ENCODE peak calls at places on chromosomes 11 and 22, in ten cellular contexts. One of them, this sample, is unnamed.

GRCh38 chr11:117972589-117973445 is 13.4 kb upstream of the IL10RA start:
- DNase-seq in heart left ventricle: no peak
- DNase-seq in tibial nerve: no peak
- DNase-seq in lower lobe of right lung: no peak
- DNase-seq in psoas muscle: no peak
- DNase-seq in HCT116: no peak
- DNase-seq in cardiac fibroblast: no peak
- DNase-seq in WERI-Rb-1: no peak
- DNase-seq in neural progenitor cell: no peak
- DNase-seq in fibroblast of villous mesenchyme: no peak
- DNase-seq in this sample: no peak

GRCh38 chr11:9120659-9121350 is 29.4 kb upstream of the SCUBE2 start:
- DNase-seq in heart left ventricle: no peak
- DNase-seq in tibial nerve: no peak
- DNase-seq in lower lobe of right lung: no peak
- DNase-seq in psoas muscle: no peak
- DNase-seq in HCT116: peak
- DNase-seq in cardiac fibroblast: no peak
- DNase-seq in WERI-Rb-1: peak
- DNase-seq in neural progenitor cell: peak
- DNase-seq in fibroblast of villous mesenchyme: no peak
- DNase-seq in this sample: no peak

GRCh38 chr11:6625832-6626420 is 6.7 kb upstream of the TPP1 start:
- DNase-seq in heart left ventricle: no peak
- DNase-seq in tibial nerve: no peak
- DNase-seq in lower lobe of right lung: no peak
- DNase-seq in psoas muscle: no peak
- DNase-seq in HCT116: no peak
- DNase-seq in cardiac fibroblast: no peak
- DNase-seq in WERI-Rb-1: no peak
- DNase-seq in neural progenitor cell: no peak
- DNase-seq in fibroblast of villous mesenchyme: no peak
- DNase-seq in this sample: no peak

GRCh38 chr11:48064306-48064705 is 83.9 kb downstream of the PTPRJ start:
- DNase-seq in heart left ventricle: no peak
- DNase-seq in tibial nerve: no peak
- DNase-seq in lower lobe of right lung: no peak
- DNase-seq in psoas muscle: no peak
- DNase-seq in HCT116: no peak
- DNase-seq in cardiac fibroblast: peak
- DNase-seq in WERI-Rb-1: no peak
- DNase-seq in neural progenitor cell: no peak
- DNase-seq in fibroblast of villous mesenchyme: peak
- DNase-seq in this sample: peak

GRCh38 chr11:8083088-8083395 is 2.0 kb downstream of the TUB start:
- DNase-seq in heart left ventricle: peak
- DNase-seq in tibial nerve: no peak
- DNase-seq in lower lobe of right lung: no peak
- DNase-seq in psoas muscle: no peak
- DNase-seq in HCT116: no peak
- DNase-seq in cardiac fibroblast: no peak
- DNase-seq in WERI-Rb-1: no peak
- DNase-seq in neural progenitor cell: no peak
- DNase-seq in fibroblast of villous mesenchyme: no peak
- DNase-seq in this sample: no peak

GRCh38 chr11:88016392-88017020 is 158.7 kb downstream of the RAB38 start:
- DNase-seq in heart left ventricle: peak
- DNase-seq in tibial nerve: peak
- DNase-seq in lower lobe of right lung: no peak
- DNase-seq in psoas muscle: peak
- DNase-seq in HCT116: peak
- DNase-seq in cardiac fibroblast: peak
- DNase-seq in WERI-Rb-1: peak
- DNase-seq in neural progenitor cell: peak
- DNase-seq in fibroblast of villous mesenchyme: peak
- DNase-seq in this sample: peak

GRCh38 chr11:70466154-70466553 is 67.8 kb downstream of the CTTN start:
- DNase-seq in heart left ventricle: no peak
- DNase-seq in tibial nerve: no peak
- DNase-seq in lower lobe of right lung: no peak
- DNase-seq in psoas muscle: no peak
- DNase-seq in HCT116: no peak
- DNase-seq in cardiac fibroblast: peak
- DNase-seq in WERI-Rb-1: no peak
- DNase-seq in neural progenitor cell: no peak
- DNase-seq in fibroblast of villous mesenchyme: no peak
- DNase-seq in this sample: no peak

GRCh38 chr11:132777067-132777975 is 755.0 kb downstream of the OPCML start:
- DNase-seq in heart left ventricle: no peak
- DNase-seq in tibial nerve: no peak
- DNase-seq in lower lobe of right lung: no peak
- DNase-seq in psoas muscle: no peak
- DNase-seq in HCT116: no peak
- DNase-seq in cardiac fibroblast: no peak
- DNase-seq in WERI-Rb-1: no peak
- DNase-seq in neural progenitor cell: no peak
- DNase-seq in fibroblast of villous mesenchyme: no peak
- DNase-seq in this sample: no peak

GRCh38 chr11:10322830-10323792 is 18.2 kb downstream of the ADM start:
- DNase-seq in heart left ventricle: no peak
- DNase-seq in tibial nerve: no peak
- DNase-seq in lower lobe of right lung: no peak
- DNase-seq in psoas muscle: peak
- DNase-seq in HCT116: peak
- DNase-seq in cardiac fibroblast: peak
- DNase-seq in WERI-Rb-1: no peak
- DNase-seq in neural progenitor cell: peak
- DNase-seq in fibroblast of villous mesenchyme: peak
- DNase-seq in this sample: peak

GRCh38 chr11:10916674-10917073 is 58.8 kb upstream of the ZBED5 start:
- DNase-seq in heart left ventricle: no peak
- DNase-seq in tibial nerve: no peak
- DNase-seq in lower lobe of right lung: no peak
- DNase-seq in psoas muscle: no peak
- DNase-seq in HCT116: no peak
- DNase-seq in cardiac fibroblast: no peak
- DNase-seq in WERI-Rb-1: no peak
- DNase-seq in neural progenitor cell: no peak
- DNase-seq in fibroblast of villous mesenchyme: peak
- DNase-seq in this sample: no peak

GRCh38 chr11:44777537-44778199 is 50.9 kb downstream of the TSPAN18 start:
- DNase-seq in heart left ventricle: no peak
- DNase-seq in tibial nerve: no peak
- DNase-seq in lower lobe of right lung: peak
- DNase-seq in psoas muscle: no peak
- DNase-seq in HCT116: no peak
- DNase-seq in cardiac fibroblast: no peak
- DNase-seq in WERI-Rb-1: peak
- DNase-seq in neural progenitor cell: no peak
- DNase-seq in fibroblast of villous mesenchyme: no peak
- DNase-seq in this sample: no peak

GRCh38 chr22:27310966-27311665 is 490.4 kb downstream of the MN1 start:
- DNase-seq in heart left ventricle: no peak
- DNase-seq in tibial nerve: no peak
- DNase-seq in lower lobe of right lung: no peak
- DNase-seq in psoas muscle: no peak
- DNase-seq in HCT116: no peak
- DNase-seq in cardiac fibroblast: no peak
- DNase-seq in WERI-Rb-1: no peak
- DNase-seq in neural progenitor cell: peak
- DNase-seq in fibroblast of villous mesenchyme: no peak
- DNase-seq in this sample: no peak

GRCh38 chr11:24496728-24497396 is at the start of gene LUZP2:
- DNase-seq in heart left ventricle: peak
- DNase-seq in tibial nerve: no peak
- DNase-seq in lower lobe of right lung: peak
- DNase-seq in psoas muscle: peak
- DNase-seq in HCT116: no peak
- DNase-seq in cardiac fibroblast: peak
- DNase-seq in WERI-Rb-1: peak
- DNase-seq in neural progenitor cell: peak
- DNase-seq in fibroblast of villous mesenchyme: no peak
- DNase-seq in this sample: peak

GRCh38 chr11:108137212-108137611 is 15.8 kb downstream of the ACAT1 start:
- DNase-seq in heart left ventricle: no peak
- DNase-seq in tibial nerve: no peak
- DNase-seq in lower lobe of right lung: no peak
- DNase-seq in psoas muscle: no peak
- DNase-seq in HCT116: no peak
- DNase-seq in cardiac fibroblast: no peak
- DNase-seq in WERI-Rb-1: no peak
- DNase-seq in neural progenitor cell: no peak
- DNase-seq in fibroblast of villous mesenchyme: no peak
- DNase-seq in this sample: no peak

GRCh38 chr11:108131993-108132392 is 10.6 kb downstream of the ACAT1 start:
- DNase-seq in heart left ventricle: no peak
- DNase-seq in tibial nerve: no peak
- DNase-seq in lower lobe of right lung: no peak
- DNase-seq in psoas muscle: no peak
- DNase-seq in HCT116: no peak
- DNase-seq in cardiac fibroblast: no peak
- DNase-seq in WERI-Rb-1: no peak
- DNase-seq in neural progenitor cell: no peak
- DNase-seq in fibroblast of villous mesenchyme: peak
- DNase-seq in this sample: peak

GRCh38 chr11:108135845-108136599 is 14.7 kb downstream of the ACAT1 start:
- DNase-seq in heart left ventricle: no peak
- DNase-seq in tibial nerve: no peak
- DNase-seq in lower lobe of right lung: no peak
- DNase-seq in psoas muscle: no peak
- DNase-seq in HCT116: no peak
- DNase-seq in cardiac fibroblast: peak
- DNase-seq in WERI-Rb-1: no peak
- DNase-seq in neural progenitor cell: no peak
- DNase-seq in fibroblast of villous mesenchyme: peak
- DNase-seq in this sample: peak
- TF ChIP-seq CTCF in heart left ventricle: no peak
- TF ChIP-seq CTCF in tibial nerve: no peak
- TF ChIP-seq CTCF in lower lobe of right lung: no peak
- TF ChIP-seq CTCF in psoas muscle: no peak
- TF ChIP-seq CTCF in HCT116: peak
- TF ChIP-seq CTCF in cardiac fibroblast: peak
- TF ChIP-seq CTCF in WERI-Rb-1: no peak
- TF ChIP-seq CTCF in neural progenitor cell: peak
- TF ChIP-seq CTCF in fibroblast of villous mesenchyme: peak
- TF ChIP-seq CTCF in this sample: peak

GRCh38 chr22:24427500-24428164 is at the start of gene ADORA2A:
- DNase-seq in heart left ventricle: peak
- DNase-seq in tibial nerve: no peak
- DNase-seq in lower lobe of right lung: peak
- DNase-seq in psoas muscle: no peak
- DNase-seq in HCT116: no peak
- DNase-seq in cardiac fibroblast: no peak
- DNase-seq in WERI-Rb-1: no peak
- DNase-seq in neural progenitor cell: no peak
- DNase-seq in fibroblast of villous mesenchyme: no peak
- DNase-seq in this sample: no peak
- H3K4me3 ChIP-seq in heart left ventricle: no peak
- H3K4me3 ChIP-seq in tibial nerve: no peak
- H3K4me3 ChIP-seq in lower lobe of right lung: peak
- H3K4me3 ChIP-seq in psoas muscle: no peak
- H3K4me3 ChIP-seq in HCT116: no peak
- H3K4me3 ChIP-seq in cardiac fibroblast: no peak
- H3K4me3 ChIP-seq in WERI-Rb-1: no peak
- H3K4me3 ChIP-seq in neural progenitor cell: no peak
- H3K4me3 ChIP-seq in fibroblast of villous mesenchyme: no peak
- H3K4me3 ChIP-seq in this sample: no peak

GRCh38 chr11:35082322-35083180 is 56.4 kb upstream of the CD44 start:
- DNase-seq in heart left ventricle: peak
- DNase-seq in tibial nerve: peak
- DNase-seq in lower lobe of right lung: peak
- DNase-seq in psoas muscle: peak
- DNase-seq in HCT116: peak
- DNase-seq in cardiac fibroblast: peak
- DNase-seq in WERI-Rb-1: no peak
- DNase-seq in neural progenitor cell: peak
- DNase-seq in fibroblast of villous mesenchyme: peak
- DNase-seq in this sample: peak
- TF ChIP-seq CTCF in heart left ventricle: no peak
- TF ChIP-seq CTCF in tibial nerve: no peak
- TF ChIP-seq CTCF in lower lobe of right lung: no peak
- TF ChIP-seq CTCF in psoas muscle: no peak
- TF ChIP-seq CTCF in HCT116: no peak
- TF ChIP-seq CTCF in cardiac fibroblast: peak
- TF ChIP-seq CTCF in WERI-Rb-1: no peak
- TF ChIP-seq CTCF in neural progenitor cell: no peak
- TF ChIP-seq CTCF in fibroblast of villous mesenchyme: no peak
- TF ChIP-seq CTCF in this sample: no peak

DNA sequence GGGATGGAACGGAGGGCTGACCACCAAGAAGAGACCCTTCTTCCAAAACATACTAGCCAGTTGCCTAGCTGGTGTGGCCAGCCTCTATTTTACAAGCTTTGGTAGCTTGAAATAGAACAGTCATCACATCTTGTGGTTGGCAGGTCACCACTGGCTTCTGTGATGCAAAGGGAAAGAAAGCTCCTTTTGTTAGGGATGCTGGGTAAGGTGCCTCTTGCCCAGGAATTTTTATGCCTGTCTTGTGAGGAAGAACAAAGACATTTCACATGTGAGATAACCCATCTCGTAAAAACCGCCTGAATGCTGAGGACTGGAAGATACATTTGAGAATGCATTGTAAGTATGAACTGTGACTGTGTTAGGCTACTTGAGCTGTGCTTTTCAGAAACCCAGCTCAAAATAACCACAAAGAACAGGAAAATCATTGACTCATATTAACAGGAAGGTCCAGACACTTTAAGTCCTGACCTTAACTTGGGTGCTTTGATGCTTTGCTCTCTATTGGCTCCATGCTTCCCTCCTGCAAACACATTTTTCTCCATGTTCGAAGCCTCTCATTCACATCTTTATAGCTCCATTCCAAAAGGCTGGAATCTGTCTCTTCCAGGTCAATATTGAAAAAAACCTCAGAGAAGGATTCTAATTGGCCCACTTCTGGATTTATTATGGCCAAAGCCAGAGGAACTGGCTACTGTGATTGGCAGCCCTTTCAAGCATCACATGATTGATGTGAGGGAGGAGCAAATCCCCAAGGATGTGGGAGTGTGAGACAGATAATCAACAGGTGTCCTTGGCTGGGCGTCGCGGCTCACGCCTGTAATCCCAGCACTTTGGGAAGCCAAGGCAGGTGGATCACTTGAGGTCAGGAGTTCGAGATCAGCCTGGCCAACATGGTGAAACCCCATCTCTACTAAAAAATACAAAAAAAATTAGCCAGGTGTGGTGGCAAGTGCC is 53.9 kb downstream of the MICAL2 start:
- DNase-seq in heart left ventricle: no peak
- DNase-seq in tibial nerve: no peak
- DNase-seq in lower lobe of right lung: no peak
- DNase-seq in psoas muscle: no peak
- DNase-seq in HCT116: peak
- DNase-seq in cardiac fibroblast: peak
- DNase-seq in WERI-Rb-1: no peak
- DNase-seq in neural progenitor cell: no peak
- DNase-seq in fibroblast of villous mesenchyme: peak
- DNase-seq in this sample: peak
- H3K4me3 ChIP-seq in heart left ventricle: no peak
- H3K4me3 ChIP-seq in tibial nerve: no peak
- H3K4me3 ChIP-seq in lower lobe of right lung: no peak
- H3K4me3 ChIP-seq in psoas muscle: no peak
- H3K4me3 ChIP-seq in HCT116: peak
- H3K4me3 ChIP-seq in cardiac fibroblast: no peak
- H3K4me3 ChIP-seq in WERI-Rb-1: no peak
- H3K4me3 ChIP-seq in neural progenitor cell: no peak
- H3K4me3 ChIP-seq in fibroblast of villous mesenchyme: no peak
- H3K4me3 ChIP-seq in this sample: no peak

This sample was measured in fibroblast of pulmonary artery.